ENCODE peak calls at places on chromosomes 11 and 22, in nine cellular contexts. H is right lobe of liver, V is dorsolateral prefrontal cortex, Y is lower leg skin, F is prostate gland, G is fibroblast of pulmonary artery, N is GM23248, B is SK-N-MC, R is heart right ventricle. O is an unnamed sample.
A peak's percentile ranks its signal among the peaks of the same experiment; 100 is the strongest.

GRCh38 chr11:22539851-22540376 is 85.7 kb downstream of the FANCF start:
- DNase-seq in G (peak; percentile 53), V (no peak), R (no peak), B (no peak), N (peak; percentile 71), Y (no peak), H (no peak), F (no peak), O (no peak)

GRCh38 chr11:79100093-79100704 is 340.6 kb downstream of the TENM4 start:
- DNase-seq in N (peak; percentile 77), F (no peak), R (no peak), V (no peak), Y (no peak), H (no peak), G (peak; percentile 71), B (no peak), O (peak; percentile 86)

GRCh38 chr11:130916910-130917309 is 631 bp upstream of the SNX19 start:
- DNase-seq in R (no peak), V (no peak), H (no peak), G (no peak), Y (no peak), B (no peak), F (no peak), N (peak; percentile 20), O (no peak)

GRCh38 chr11:94120946-94121345 is 7.7 kb upstream of the PANX1 start:
- DNase-seq in V (no peak), B (no peak), R (no peak), N (no peak), Y (no peak), H (no peak), G (no peak), F (no peak), O (no peak)

GRCh38 chr22:17788528-17789378 is 14.5 kb upstream of the BID start:
- DNase-seq in V (no peak), N (no peak), G (no peak), H (no peak), Y (no peak), R (no peak), B (no peak), F (no peak), O (peak; percentile 78)

GRCh38 chr22:38479096-38479840 is 11.4 kb downstream of the KDELR3 start:
- DNase-seq in G (no peak), R (no peak), N (no peak), V (no peak), B (no peak), H (no peak), F (no peak), Y (no peak), O (no peak)

GRCh38 chr22:22974795-22975580 is 87.4 kb downstream of the IGLL5 start:
- DNase-seq in B (no peak), R (no peak), G (no peak), V (no peak), F (no peak), Y (no peak), H (no peak), N (no peak), O (no peak)

GRCh38 chr11:79600747-79601146 is 159.9 kb upstream of the TENM4 start:
- DNase-seq in G (no peak), B (no peak), Y (no peak), V (no peak), R (no peak), H (no peak), F (no peak), N (no peak), O (peak; percentile 68)

GRCh38 chr22:47437110-47437509 is 674.7 kb downstream of the TBC1D22A start:
- DNase-seq in Y (no peak), N (no peak), V (no peak), G (no peak), H (no peak), F (no peak), R (no peak), B (no peak), O (no peak)

GRCh38 chr11:69213964-69214363 is 58.2 kb downstream of the SMIM38 start:
- DNase-seq in R (no peak), F (no peak), N (no peak), B (no peak), Y (peak; percentile 40), G (no peak), V (no peak), H (no peak), O (peak; percentile 13)

GRCh38 chr11:93099811-93100210 is 98.0 kb downstream of the SLC36A4 start:
- DNase-seq in V (no peak), Y (no peak), H (no peak), G (peak; percentile 6), N (peak; percentile 83), R (no peak), F (no peak), B (no peak), O (no peak)

GRCh38 chr11:35146711-35147110 is 7.7 kb downstream of the CD44 start:
- DNase-seq in F (no peak), Y (no peak), V (no peak), N (peak; percentile 67), R (no peak), G (peak; percentile 46), B (no peak), H (no peak), O (no peak)

GRCh38 chr22:29315286-29316195 is at the start of gene RASL10A:
- DNase-seq in V (no peak), F (no peak), N (peak; percentile 43), B (no peak), G (no peak), Y (no peak), R (no peak), H (no peak), O (peak; percentile 76)

GRCh38 chr22:29313126-29314071 is 2.1 kb downstream of the RASL10A start:
- DNase-seq in N (peak; percentile 68), G (peak; percentile 55), H (no peak), R (peak; percentile 52), F (no peak), Y (no peak), V (no peak), B (no peak), O (peak; percentile 93)

GRCh38 chr22:29314074-29314473 is 1.4 kb downstream of the RASL10A start:
- DNase-seq in B (no peak), N (no peak), R (no peak), Y (no peak), H (no peak), G (no peak), F (no peak), V (no peak), O (no peak)

GRCh38 chr22:29316429-29316828 is 932 bp upstream of the RASL10A start:
- DNase-seq in N (no peak), B (no peak), V (no peak), F (no peak), R (no peak), H (no peak), Y (no peak), G (no peak), O (no peak)

DNA sequence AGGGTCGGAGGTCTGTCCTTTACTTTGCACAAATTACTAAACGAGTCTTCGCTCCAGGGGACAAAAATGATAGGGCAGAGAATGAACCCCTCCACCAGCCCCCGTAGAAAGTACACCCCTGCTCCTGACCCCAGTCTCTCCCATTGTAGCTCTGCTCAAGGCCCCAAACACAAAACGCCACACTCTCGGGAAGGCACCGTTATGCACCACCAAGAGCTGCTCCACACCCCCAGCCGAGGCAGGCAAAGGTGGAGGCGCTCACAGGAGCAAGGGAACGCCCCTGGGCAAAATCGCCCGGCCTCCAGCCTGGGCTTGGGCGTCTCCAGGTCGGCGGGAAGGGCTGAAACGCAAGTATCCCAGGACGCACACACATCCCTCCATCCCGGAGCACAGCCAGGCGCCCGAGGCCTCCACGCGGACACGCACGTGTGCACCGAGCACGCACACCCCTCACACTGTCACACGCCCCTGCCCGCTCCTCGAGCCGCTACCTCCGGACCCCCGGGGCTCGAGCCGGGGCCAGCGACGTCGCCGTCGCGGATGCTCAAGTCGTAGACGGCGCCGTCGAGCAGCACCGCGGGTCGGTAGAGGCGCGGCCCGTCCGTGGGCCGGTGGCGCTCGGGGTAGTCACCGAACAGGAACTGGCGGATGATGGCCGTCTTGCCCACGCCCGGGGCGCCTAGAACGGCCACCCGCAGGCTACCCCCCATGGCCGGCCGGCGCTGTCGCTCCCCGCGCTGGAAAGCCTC is 786 bp downstream of the RASL10A start:
- DNase-seq in N (peak; percentile 36), B (no peak), V (no peak), R (no peak), F (no peak), G (no peak), Y (no peak), H (no peak), O (peak; percentile 76)
- H3K4me3 ChIP-seq in N (peak overlapping the region; percentile 38), B (peak overlapping the region; percentile 75), V (peak overlapping the region; percentile 48), R (peak overlapping the region; percentile 34), F (peak overlapping the region; percentile 18), G (no peak overlapping the region), Y (peak overlapping the region; percentile 32), H (peak overlapping the region; percentile 31), O (peak overlapping the region; percentile 55)

DNA sequence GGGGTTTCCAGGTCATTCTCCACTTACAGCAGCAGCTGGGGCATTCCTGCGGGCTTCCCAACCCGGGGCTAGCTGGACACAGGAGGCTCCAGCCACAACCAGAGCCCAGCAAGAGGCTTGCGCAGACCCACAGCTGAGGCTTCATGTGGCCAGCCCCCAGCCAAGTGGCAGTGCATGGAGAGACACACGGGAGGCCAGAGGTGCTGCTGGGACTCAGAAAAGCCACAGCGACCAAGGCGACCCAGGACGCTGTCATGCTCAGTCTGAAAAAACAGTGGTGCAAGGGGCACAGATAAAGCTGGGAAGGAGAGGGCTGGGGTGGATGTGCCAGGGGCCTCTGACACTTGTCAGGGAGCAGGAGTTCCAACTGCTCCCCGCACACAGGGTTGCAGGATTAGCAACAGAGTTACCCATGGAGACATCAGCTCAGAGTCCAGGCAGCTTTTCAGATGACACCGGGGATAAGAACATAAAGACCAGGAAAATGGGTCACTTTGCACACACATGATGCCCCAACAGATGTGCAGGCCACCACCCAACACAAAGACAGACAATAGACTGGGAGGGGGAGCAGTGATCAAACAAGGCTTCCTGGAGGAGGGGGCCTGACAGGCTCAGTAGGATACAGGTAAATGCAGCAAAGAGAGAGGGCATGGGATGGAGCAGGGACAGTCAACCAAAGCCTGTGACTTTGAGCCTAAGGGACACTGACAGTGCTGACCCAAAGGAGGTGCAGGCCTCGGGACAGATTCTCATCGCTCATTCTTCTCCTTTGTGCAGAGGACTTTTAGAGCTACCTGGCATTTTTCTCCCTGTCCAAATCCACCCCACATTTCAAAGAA is 6.9 kb upstream of the NEAT1 start:
- DNase-seq in B (no peak), N (peak; percentile 17), H (peak; percentile 30), G (no peak), F (no peak), V (peak; percentile 25), Y (peak; percentile 83), R (no peak), O (peak; percentile 54)
- H3K4me3 ChIP-seq in B (peak overlapping the region; percentile 62), N (peak overlapping the region; percentile 64), H (peak overlapping the region; percentile 32), G (peak overlapping the region; percentile 40), F (no peak overlapping the region), V (peak overlapping the region; percentile 79), Y (no peak overlapping the region), R (peak overlapping the region; percentile 30), O (peak overlapping the region; percentile 72)

GRCh38 chr11:45899086-45899447 is 8.0 kb downstream of the FREY1 start:
- DNase-seq in B (no peak), R (no peak), Y (no peak), V (no peak), G (no peak), F (no peak), N (no peak), H (no peak), O (no peak)
- H3K4me3 ChIP-seq in B (no peak overlapping the region), R (peak overlapping the region; percentile 65), Y (no peak overlapping the region), V (peak overlapping the region; percentile 74), G (no peak overlapping the region), F (peak overlapping the region; percentile 31), N (peak overlapping the region; percentile 75), H (no peak overlapping the region), O (peak overlapping the region; percentile 68)

GRCh38 chr11:73001615-73002014 is 140.5 kb downstream of the FCHSD2 start:
- DNase-seq in Y (no peak), F (no peak), N (no peak), H (no peak), V (no peak), R (no peak), G (peak; percentile 53), B (no peak), O (no peak)

GRCh38 chr11:72996959-72997358 is 145.2 kb downstream of the FCHSD2 start:
- DNase-seq in Y (no peak), R (no peak), N (no peak), F (no peak), G (no peak), B (no peak), H (no peak), V (no peak), O (no peak)
- H3K4me3 ChIP-seq in Y (no peak overlapping the region), R (no peak overlapping the region), N (no peak overlapping the region), F (no peak overlapping the region), G (no peak overlapping the region), B (no peak overlapping the region), H (no peak overlapping the region), V (no peak overlapping the region), O (no peak overlapping the region)